ENCODE peak calls at places on chromosomes 13 and 19, in ten cellular contexts. Q is neural progenitor cell; Y is CD8-positive, alpha-beta memory T cell; W is osteoblast; F is GM23338; A is aorta; L is CD8-positive, alpha-beta T cell; D is GM23248; I is upper lobe of right lung; T is ovary. G is an unnamed sample. For H3K4me1, the result is how much of the 10 kb centered on the place peaks cover.

GRCh38 chr19:37348060-37348459 is 22.8 kb upstream of the ZNF527 start:
- DNase-seq in Q (no peak), Y (no peak), W (no peak), F (no peak), A (no peak), L (no peak), D (peak), I (no peak), T (no peak), G (no peak)

GRCh38 chr19:7846247-7846646 is 16.2 kb downstream of the EVI5L start:
- DNase-seq in Q (no peak), Y (no peak), W (peak), F (no peak), A (no peak), L (no peak), D (no peak), I (no peak), T (no peak), G (no peak)

GRCh38 chr13:79812070-79812850 is 331.3 kb downstream of the NDFIP2 start:
- DNase-seq in Q (no peak), Y (no peak), W (no peak), F (no peak), A (no peak), L (no peak), D (no peak), I (no peak), T (no peak), G (no peak)

GRCh38 chr19:18278521-18279265 is 2.7 kb downstream of the JUND start:
- DNase-seq in Q (no peak), Y (peak), W (peak), F (peak), A (no peak), L (peak), D (peak), I (no peak), T (peak), G (no peak)

GRCh38 chr19:558770-559439 is 13.5 kb upstream of the BSG start:
- DNase-seq in Q (no peak), Y (no peak), W (no peak), F (no peak), A (no peak), L (no peak), D (no peak), I (peak), T (peak), G (no peak)

GRCh38 chr19:21947775-21948174 is 63.0 kb downstream of the ZNF208 start:
- DNase-seq in Q (no peak), Y (no peak), W (no peak), F (peak), A (no peak), L (no peak), D (no peak), I (no peak), T (no peak), G (peak)

GRCh38 chr13:77860621-77861020 is 58.0 kb downstream of the EDNRB start:
- DNase-seq in Q (no peak), Y (no peak), W (no peak), F (no peak), A (no peak), L (no peak), D (peak), I (no peak), T (no peak), G (peak)

GRCh38 chr13:37701972-37702371 is 103.4 kb upstream of the POSTN start:
- DNase-seq in Q (no peak), Y (no peak), W (peak), F (no peak), A (no peak), L (no peak), D (peak), I (no peak), T (no peak), G (peak)

GRCh38 chr13:109897988-109898623 is 111.7 kb upstream of the IRS2 start:
- DNase-seq in Q (no peak), Y (no peak), W (peak), F (no peak), A (no peak), L (no peak), D (peak), I (no peak), T (no peak), G (no peak)

GRCh38 chr19:53192771-53193533 is at the start of gene ZNF665:
- DNase-seq in Q (peak), Y (peak), W (peak), F (peak), A (peak), L (peak), D (peak), I (peak), T (peak), G (peak)

GRCh38 chr19:29872224-29872731 is 60.5 kb downstream of the CCNE1 start:
- DNase-seq in Q (peak), Y (no peak), W (peak), F (peak), A (peak), L (no peak), D (peak), I (peak), T (no peak), G (peak)

GRCh38 chr13:28540612-28541011 is 45.7 kb upstream of the FLT1 start:
- DNase-seq in Q (no peak), Y (no peak), W (no peak), F (no peak), A (no peak), L (no peak), D (no peak), I (no peak), T (no peak), G (no peak)

GRCh38 chr13:75771818-75772217 is 135.7 kb downstream of the LMO7 start:
- DNase-seq in Q (no peak), Y (no peak), W (peak), F (no peak), A (no peak), L (no peak), D (peak), I (no peak), T (no peak), G (no peak)

GRCh38 chr19:16771618-16772017 is 52.0 kb downstream of the NWD1 start:
- DNase-seq in Q (peak), Y (peak), W (peak), F (peak), A (peak), L (peak), D (peak), I (no peak), T (peak), G (peak)

GRCh38 chr19:16772841-16773240 is 53.2 kb downstream of the NWD1 start:
- DNase-seq in Q (peak), Y (no peak), W (no peak), F (no peak), A (no peak), L (no peak), D (no peak), I (no peak), T (no peak), G (no peak)

GRCh38 chr19:16773259-16773658 is 53.6 kb downstream of the NWD1 start:
- DNase-seq in Q (no peak), Y (no peak), W (no peak), F (no peak), A (no peak), L (no peak), D (no peak), I (no peak), T (no peak), G (no peak)

GRCh38 chr19:16764793-16765433 is 45.3 kb downstream of the NWD1 start:
- DNase-seq in Q (no peak), Y (no peak), W (no peak), F (no peak), A (no peak), L (no peak), D (no peak), I (no peak), T (no peak), G (no peak)

GRCh38 chr19:16769385-16769784 is 49.7 kb downstream of the NWD1 start:
- DNase-seq in Q (no peak), Y (no peak), W (no peak), F (no peak), A (no peak), L (no peak), D (no peak), I (no peak), T (no peak), G (no peak)
- H3K4me1 ChIP-seq in Q (under half), Y (under half), W (under half), F (under half), A (under half), L (under half), D (under half), I (under half), T (under half), G (under half)

DNA sequence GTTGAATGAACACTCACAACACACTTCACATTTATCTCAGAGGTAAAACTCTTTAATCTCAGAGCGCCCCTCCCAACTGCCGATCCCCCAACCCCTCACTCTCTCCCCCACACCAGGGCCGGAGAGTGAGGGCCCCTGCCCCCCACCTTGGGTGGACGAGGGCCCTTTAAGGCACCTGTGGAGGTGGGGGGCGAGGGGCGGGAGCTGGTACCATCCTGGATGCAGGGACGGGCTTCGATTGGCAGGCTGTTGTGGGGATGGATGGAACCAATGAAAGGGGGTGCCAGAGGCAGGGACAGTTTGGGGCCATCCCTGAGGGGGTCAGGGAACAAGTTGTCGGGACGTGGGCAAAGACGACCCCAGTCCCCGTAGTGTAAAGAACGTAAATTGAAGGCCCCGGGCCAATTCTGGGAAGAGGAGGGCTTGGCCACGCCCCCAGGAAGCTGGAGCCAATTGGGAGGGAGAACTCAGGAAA is 1.7 kb upstream of the PNKP start:
- DNase-seq in Q (no peak), Y (no peak), W (no peak), F (no peak), A (peak), L (no peak), D (no peak), I (peak), T (no peak), G (no peak)
- H3K27ac ChIP-seq in Q (peak), Y (peak), W (peak), F (peak), A (peak), L (peak), D (peak), I (peak), T (peak), G (peak)

DNA sequence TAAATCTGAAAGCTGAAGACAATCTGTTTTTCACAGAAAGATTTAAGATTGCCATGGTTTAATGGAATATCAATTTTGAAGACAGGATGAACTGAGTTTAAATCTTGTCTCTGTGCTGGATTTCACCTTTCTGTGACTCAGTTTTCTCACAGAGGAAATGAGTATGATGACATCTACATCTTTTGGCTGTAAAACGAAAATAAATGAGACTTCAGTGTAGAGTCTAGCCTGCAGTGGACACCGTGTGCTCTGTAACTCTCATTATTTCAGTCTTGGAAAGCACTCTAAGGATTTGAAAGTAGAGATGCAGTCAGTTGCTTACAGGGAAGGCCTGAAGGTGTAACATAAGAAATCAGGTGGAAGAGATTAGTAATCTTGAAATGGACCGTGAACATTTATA is 150.4 kb downstream of the NALCN start:
- DNase-seq in Q (no peak), Y (no peak), W (no peak), F (no peak), A (no peak), L (no peak), D (peak), I (no peak), T (no peak), G (no peak)
- H3K4me1 ChIP-seq in Q (under half), Y (under half), W (under half), F (under half), A (under half), L (under half), D (under half), I (under half), T (under half), G (under half)

GRCh38 chr19:3721900-3722442 is 13.8 kb downstream of the TJP3 start:
- DNase-seq in Q (no peak), Y (no peak), W (peak), F (no peak), A (no peak), L (no peak), D (no peak), I (no peak), T (no peak), G (no peak)
- H3K27ac ChIP-seq in Q (no peak), Y (no peak), W (no peak), F (no peak), A (no peak), L (no peak), D (no peak), I (no peak), T (no peak), G (no peak)

G was measured in A673.